ENCODE peak calls at places on chromosome 10, in five cellular contexts. H is IMR-90, P is Peyer's patch, T is A549, I is heart left ventricle. B is an unnamed sample.

GRCh38 chr10:113540845-113541553 is 11.9 kb upstream of the HABP2 start:
- DNase-seq in H (no peak), P (no peak), T (no peak), I (no peak), B (no peak)

GRCh38 chr10:24039897-24040296 is 169.0 kb upstream of the KIAA1217 start:
- DNase-seq in H (no peak), P (no peak), T (no peak), I (no peak), B (no peak)

GRCh38 chr10:79984851-79985250 is 35.9 kb upstream of the SFTPD start:
- DNase-seq in H (no peak), P (no peak), T (peak; percentile 20), I (no peak), B (peak; percentile 85)

GRCh38 chr10:118668228-118668952 is 72.9 kb upstream of the PRLHR start:
- DNase-seq in H (no peak), P (no peak), T (no peak), I (no peak), B (no peak)

GRCh38 chr10:113232928-113233511 is 283.0 kb downstream of the TCF7L2 start:
- DNase-seq in H (no peak), P (no peak), T (no peak), I (no peak), B (no peak)

GRCh38 chr10:97494863-97495506 is 3.2 kb downstream of the MMS19 start:
- DNase-seq in H (peak; percentile 49), P (no peak), T (no peak), I (no peak), B (no peak)

GRCh38 chr10:96967847-96968246 is 135.7 kb downstream of the LCOR start:
- DNase-seq in H (peak; percentile 54), P (no peak), T (no peak), I (no peak), B (no peak)

GRCh38 chr10:15433850-15434537 is 62.9 kb upstream of the FAM171A1 start:
- DNase-seq in H (peak; percentile 46), P (no peak), T (peak; percentile 50), I (peak; percentile 34), B (no peak)

GRCh38 chr10:114131094-114131493 is 42.9 kb downstream of the CCDC186 start:
- DNase-seq in H (no peak), P (no peak), T (no peak), I (no peak), B (no peak)

GRCh38 chr10:110503528-110504110 is 5.9 kb downstream of the DUSP5 start:
- DNase-seq in H (no peak), P (no peak), T (no peak), I (no peak), B (no peak)

GRCh38 chr10:44396671-44397191 is 11.8 kb upstream of the CXCL12 start:
- DNase-seq in H (no peak), P (no peak), T (no peak), I (no peak), B (no peak)

GRCh38 chr10:84076540-84077195 is 62.6 kb upstream of the GHITM start:
- DNase-seq in H (peak; percentile 18), P (no peak), T (peak; percentile 7), I (no peak), B (no peak)

GRCh38 chr10:93947524-93947923 is 46.2 kb upstream of the PLCE1 start:
- DNase-seq in H (peak; percentile 15), P (no peak), T (no peak), I (no peak), B (no peak)

GRCh38 chr10:97320480-97321031 is 1.5 kb downstream of the FRAT1 start:
- DNase-seq in H (no peak), P (peak; percentile 39), T (no peak), I (peak; percentile 24), B (no peak)

GRCh38 chr10:89837173-89838001 is 136.0 kb downstream of the KIF20B start:
- DNase-seq in H (peak; percentile 8), P (peak; percentile 49), T (no peak), I (no peak), B (no peak)

GRCh38 chr10:105044902-105045301 is 403.8 kb downstream of the SORCS3 start:
- DNase-seq in H (no peak), P (no peak), T (no peak), I (no peak), B (no peak)

GRCh38 chr10:24451325-24451820 is 242.4 kb downstream of the KIAA1217 start:
- DNase-seq in H (no peak), P (no peak), T (no peak), I (no peak), B (no peak)

GRCh38 chr10:100996678-100997363 is 2.8 kb upstream of the LZTS2 start:
- DNase-seq in H (no peak), P (peak; percentile 60), T (peak; percentile 40), I (no peak), B (no peak)

GRCh38 chr10:71888248-71888622 is 37.2 kb upstream of the PSAP start:
- DNase-seq in H (no peak), P (no peak), T (no peak), I (no peak), B (no peak)

GRCh38 chr10:71887767-71888166 is 36.7 kb upstream of the PSAP start:
- DNase-seq in H (no peak), P (no peak), T (no peak), I (no peak), B (no peak)

GRCh38 chr10:71888623-71889387 is 37.8 kb upstream of the PSAP start:
- DNase-seq in H (peak; percentile 77), P (peak; percentile 88), T (peak; percentile 79), I (peak; percentile 81), B (peak; percentile 52)

GRCh38 chr10:71891437-71891836 is 40.4 kb upstream of the PSAP start:
- DNase-seq in H (no peak), P (no peak), T (no peak), I (no peak), B (no peak)

DNA sequence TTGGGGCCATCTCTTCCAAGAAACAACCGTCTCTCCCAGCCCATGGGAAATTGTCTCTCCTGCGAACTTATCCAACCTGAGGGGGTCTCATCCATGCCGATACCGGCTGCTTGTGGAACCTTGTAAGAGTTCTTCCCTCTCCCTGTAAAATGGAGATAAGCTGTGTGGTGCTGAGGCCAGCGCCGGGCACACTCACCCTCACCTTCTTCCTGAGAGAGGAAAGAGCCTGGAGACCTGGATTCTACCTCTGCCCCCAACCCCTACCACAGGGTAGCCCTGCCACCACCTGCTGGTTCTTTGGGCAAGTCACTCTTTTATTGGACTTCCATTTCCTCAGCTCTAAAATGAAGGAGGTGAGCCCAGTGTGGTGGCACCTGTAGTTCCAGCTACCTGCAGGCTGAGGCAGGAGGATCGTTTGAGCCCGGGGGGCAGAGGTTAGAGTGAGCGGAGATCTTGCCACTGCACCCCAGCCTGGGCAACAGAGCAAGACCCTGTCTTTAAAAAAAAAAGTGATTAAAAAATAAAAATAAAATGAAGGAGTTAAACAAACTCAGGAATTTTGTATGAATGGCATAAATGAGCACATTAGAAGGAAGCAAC is 38.4 kb upstream of the PSAP start:
- DNase-seq in H (no peak), P (no peak), T (no peak), I (no peak), B (no peak)
- TF ChIP-seq CTCF in H (no peak), P (no peak), T (no peak), I (no peak), B (no peak)

DNA sequence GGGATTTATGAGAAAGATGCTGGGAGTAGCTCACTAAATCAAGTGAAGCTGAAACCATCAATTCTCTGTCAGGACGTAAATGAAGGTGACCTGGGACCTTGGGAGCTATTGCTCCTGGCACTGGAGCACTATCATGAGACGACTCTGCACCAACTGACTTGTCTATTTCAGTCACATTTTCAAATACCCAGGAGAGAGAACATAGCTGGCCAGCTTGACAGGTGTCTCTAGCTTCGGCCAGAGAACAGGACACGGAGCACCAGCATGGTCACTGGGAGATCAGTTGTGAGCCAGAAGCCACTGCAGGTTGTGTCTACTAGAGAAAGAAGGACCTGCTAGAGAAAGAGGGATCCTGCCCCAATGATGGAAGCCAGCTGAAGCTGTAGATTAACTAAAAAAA is 17.4 kb upstream of the ATOH7 start:
- DNase-seq in H (no peak), P (no peak), T (no peak), I (no peak), B (no peak)
- H3K27ac ChIP-seq in H (no peak overlapping the region), P (no peak overlapping the region), T (no peak overlapping the region), I (no peak overlapping the region), B (no peak overlapping the region)

GRCh38 chr10:72108811-72109618 is 20.7 kb upstream of the SPOCK2 start:
- DNase-seq in H (peak; percentile 17), P (no peak), T (no peak), I (no peak), B (no peak)
- H3K4me1 ChIP-seq in H (peaks cover 2% of the 10 kb centered on the region), P (peaks cover 10% of the 10 kb centered on the region), T (peaks cover 24% of the 10 kb centered on the region), I (peaks cover 8% of the 10 kb centered on the region), B (peaks cover 29% of the 10 kb centered on the region)

GRCh38 chr10:33122014-33122788 is 164.2 kb upstream of the ITGB1 start:
- DNase-seq in H (peak; percentile 94), P (no peak), T (peak; percentile 29), I (no peak), B (no peak)
- TF ChIP-seq CTCF in H (no peak), P (no peak), T (no peak), I (no peak), B (no peak)

GRCh38 chr10:26435852-26436251 is 2.3 kb upstream of the APBB1IP start:
- DNase-seq in H (no peak), P (no peak), T (no peak), I (no peak), B (no peak)
- H3K27ac ChIP-seq in H (no peak overlapping the region), P (no peak overlapping the region), T (no peak overlapping the region), I (no peak overlapping the region), B (no peak overlapping the region)

GRCh38 chr10:103450201-103450695 is 1.9 kb downstream of the CALHM2 start:
- DNase-seq in H (no peak), P (no peak), T (no peak), I (no peak), B (no peak)
- H3K4me1 ChIP-seq in H (peaks cover 11% of the 10 kb centered on the region), P (peaks cover 39% of the 10 kb centered on the region), T (peaks cover 18% of the 10 kb centered on the region), I (peaks cover 37% of the 10 kb centered on the region), B (peaks cover 15% of the 10 kb centered on the region)

GRCh38 chr10:77602913-77603528 is 34.6 kb downstream of the KCNMA1 start:
- DNase-seq in H (peak; percentile 30), P (no peak), T (no peak), I (no peak), B (no peak)

GRCh38 chr10:77604063-77604462 is 33.5 kb downstream of the KCNMA1 start:
- DNase-seq in H (no peak), P (no peak), T (no peak), I (no peak), B (no peak)

GRCh38 chr10:77603529-77603927 is 34.1 kb downstream of the KCNMA1 start:
- DNase-seq in H (peak; percentile 44), P (no peak), T (peak; percentile 30), I (no peak), B (no peak)

GRCh38 chr10:77601488-77601887 is 36.1 kb downstream of the KCNMA1 start:
- DNase-seq in H (peak; percentile 35), P (no peak), T (peak; percentile 35), I (no peak), B (no peak)

GRCh38 chr10:77602231-77602912 is 35.2 kb downstream of the KCNMA1 start:
- DNase-seq in H (peak; percentile 89), P (no peak), T (no peak), I (no peak), B (no peak)
- TF ChIP-seq CTCF in H (peak; percentile 35), P (no peak), T (no peak), I (no peak), B (no peak)

GRCh38 chr10:48604039-48604407 is 850 bp downstream of the ARHGAP22 start:
- DNase-seq in H (no peak), P (no peak), T (no peak), I (peak; percentile 16), B (no peak)
- H3K27ac ChIP-seq in H (peak overlapping the region; percentile 79), P (no peak overlapping the region), T (no peak overlapping the region), I (peak overlapping the region; percentile 66), B (no peak overlapping the region)